ENCODE peak calls at places on chromosome 22, in ten cellular contexts. I is CD8-positive, alpha-beta memory T cell; O is Peyer's patch; L is psoas muscle; Y is pancreas; W is lung; E is upper lobe of right lung; X is adipocyte; V is vagina; P is endodermal cell. K is an unnamed sample. For H3K36me3 and H3K4me1, the result is how much of the 10 kb centered on the place peaks cover.

GRCh38 chr22:32204211-32204855 is 540 bp downstream of the RFPL2 start:
- DNase-seq in I (peak), O (no peak), L (no peak), Y (no peak), W (no peak), E (no peak), X (no peak), V (no peak), P (peak), K (peak)

GRCh38 chr22:39520874-39521857 is 804 bp downstream of the ATF4 start:
- DNase-seq in I (peak), O (peak), L (peak), Y (peak), W (peak), E (peak), X (peak), V (no peak), P (peak), K (peak)

GRCh38 chr22:43291381-43291780 is 51.8 kb downstream of the SCUBE1 start:
- DNase-seq in I (no peak), O (no peak), L (no peak), Y (no peak), W (no peak), E (no peak), X (no peak), V (no peak), P (no peak), K (no peak)

GRCh38 chr22:21009638-21010425 is 5.1 kb upstream of the P2RX6 start:
- DNase-seq in I (no peak), O (no peak), L (no peak), Y (peak), W (no peak), E (peak), X (peak), V (no peak), P (peak), K (peak)

GRCh38 chr22:50672041-50672440 is 582 bp upstream of the SHANK3 start:
- DNase-seq in I (no peak), O (no peak), L (no peak), Y (no peak), W (no peak), E (no peak), X (no peak), V (no peak), P (peak), K (no peak)

GRCh38 chr22:27283714-27284113 is 517.8 kb downstream of the MN1 start:
- DNase-seq in I (no peak), O (no peak), L (no peak), Y (no peak), W (no peak), E (no peak), X (no peak), V (no peak), P (no peak), K (no peak)

GRCh38 chr22:38218661-38219331 is 17.0 kb downstream of the MAFF start:
- DNase-seq in I (peak), O (peak), L (peak), Y (peak), W (peak), E (peak), X (peak), V (no peak), P (peak), K (peak)

GRCh38 chr22:34776827-34777226 is 289.1 kb upstream of the ISX start:
- DNase-seq in I (no peak), O (no peak), L (no peak), Y (no peak), W (no peak), E (no peak), X (no peak), V (no peak), P (no peak), K (no peak)

GRCh38 chr22:29128891-29129643 is 56.2 kb downstream of the KREMEN1 start:
- DNase-seq in I (no peak), O (peak), L (no peak), Y (no peak), W (no peak), E (no peak), X (no peak), V (no peak), P (no peak), K (no peak)

GRCh38 chr22:44201556-44202129 is 20.9 kb downstream of the PARVG start:
- DNase-seq in I (no peak), O (no peak), L (no peak), Y (no peak), W (no peak), E (no peak), X (no peak), V (no peak), P (no peak), K (no peak)

GRCh38 chr22:30325724-30326703 is 727 bp downstream of the TBC1D10A start:
- DNase-seq in I (no peak), O (peak), L (peak), Y (no peak), W (no peak), E (no peak), X (peak), V (no peak), P (peak), K (peak)

GRCh38 chr22:35258144-35258988 is 1.1 kb downstream of the HMGXB4 start:
- DNase-seq in I (no peak), O (no peak), L (no peak), Y (peak), W (no peak), E (no peak), X (peak), V (no peak), P (peak), K (peak)

GRCh38 chr22:39348909-39349505 is 784 bp upstream of the SYNGR1 start:
- DNase-seq in I (no peak), O (peak), L (no peak), Y (no peak), W (no peak), E (no peak), X (no peak), V (no peak), P (no peak), K (no peak)

GRCh38 chr22:33034753-33035152 is 23.4 kb downstream of the SYN3 start:
- DNase-seq in I (no peak), O (no peak), L (no peak), Y (no peak), W (no peak), E (no peak), X (no peak), V (no peak), P (peak), K (no peak)

GRCh38 chr22:30205281-30206115 is 41.1 kb downstream of the LIF start:
- DNase-seq in I (no peak), O (peak), L (peak), Y (no peak), W (no peak), E (no peak), X (peak), V (no peak), P (no peak), K (no peak)

GRCh38 chr22:49613871-49614270 is 213.8 kb downstream of the BRD1 start:
- DNase-seq in I (no peak), O (no peak), L (no peak), Y (no peak), W (no peak), E (peak), X (no peak), V (no peak), P (no peak), K (no peak)
- H3K36me3 ChIP-seq in I (under half), O (under half), L (under half), Y (under half), W (under half), E (under half), X (under half), V (under half), P (under half), K (under half)

GRCh38 chr22:23522642-23523251 is 57.3 kb downstream of the IGLL1 start:
- DNase-seq in I (no peak), O (no peak), L (peak), Y (no peak), W (no peak), E (peak), X (peak), V (no peak), P (no peak), K (no peak)
- H3K4me3 ChIP-seq in I (no peak), O (peak), L (peak), Y (no peak), W (no peak), E (no peak), X (no peak), V (peak), P (no peak), K (no peak)

GRCh38 chr22:17997456-17997855 is 26.9 kb downstream of the MICAL3 start:
- DNase-seq in I (no peak), O (no peak), L (no peak), Y (no peak), W (no peak), E (no peak), X (no peak), V (no peak), P (no peak), K (no peak)
- H3K4me1 ChIP-seq in I (under half), O (under half), L (under half), Y (under half), W (under half), E (under half), X (under half), V (under half), P (under half), K (under half)

GRCh38 chr22:19038164-19038546 is 84.1 kb downstream of the DGCR2 start:
- DNase-seq in I (no peak), O (peak), L (no peak), Y (no peak), W (no peak), E (no peak), X (no peak), V (no peak), P (peak), K (no peak)

GRCh38 chr22:19039796-19040580 is 82.2 kb downstream of the DGCR2 start:
- DNase-seq in I (no peak), O (peak), L (peak), Y (no peak), W (no peak), E (peak), X (no peak), V (no peak), P (peak), K (no peak)

GRCh38 chr22:19039448-19039780 is 82.8 kb downstream of the DGCR2 start:
- DNase-seq in I (no peak), O (no peak), L (peak), Y (no peak), W (no peak), E (peak), X (no peak), V (no peak), P (no peak), K (no peak)

GRCh38 chr22:19037282-19038163 is 84.7 kb downstream of the DGCR2 start:
- DNase-seq in I (no peak), O (peak), L (no peak), Y (no peak), W (no peak), E (peak), X (no peak), V (no peak), P (peak), K (no peak)

DNA sequence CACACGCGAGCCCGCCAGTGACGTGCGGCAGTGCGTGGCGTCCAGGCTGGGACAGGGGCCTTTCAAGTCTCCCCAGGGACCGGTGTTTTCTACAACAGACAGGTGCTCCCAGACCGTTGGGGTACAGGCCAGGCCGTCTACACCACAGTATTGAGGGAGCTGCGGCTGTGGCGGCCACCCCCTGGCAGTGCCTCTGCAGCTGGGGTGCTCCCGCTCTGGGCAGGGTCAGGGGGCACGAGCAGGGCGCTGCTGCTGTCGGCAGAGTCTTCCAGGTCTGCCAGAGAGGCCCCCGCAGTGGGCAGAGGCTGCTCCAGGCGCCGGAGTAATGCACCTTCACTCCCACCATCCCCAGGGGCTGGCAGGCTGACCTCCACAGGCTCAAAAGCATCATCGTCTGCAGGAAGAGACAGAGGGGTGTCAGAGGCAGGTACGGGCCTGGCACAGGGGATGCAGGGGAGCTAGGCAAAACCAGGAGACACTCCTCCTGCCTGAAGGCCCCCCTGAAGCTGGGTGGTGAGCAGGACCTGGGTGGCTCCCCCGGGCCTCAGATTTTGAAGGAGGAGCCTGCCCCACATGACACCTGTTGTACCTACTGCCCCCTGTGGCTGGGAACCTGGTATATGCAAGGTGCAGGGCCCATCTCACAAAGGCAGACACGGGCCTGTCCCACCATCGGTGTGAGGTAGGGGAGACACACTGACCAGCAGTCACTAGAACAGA is 83.3 kb downstream of the DGCR2 start:
- DNase-seq in I (no peak), O (peak), L (peak), Y (no peak), W (no peak), E (peak), X (no peak), V (no peak), P (peak), K (no peak)
- H3K36me3 ChIP-seq in I (under half), O (under half), L (under half), Y (under half), W (under half), E (half or more), X (under half), V (under half), P (under half), K (under half)

GRCh38 chr22:46674906-46675305 is 54.7 kb downstream of the GRAMD4 start:
- DNase-seq in I (no peak), O (no peak), L (no peak), Y (no peak), W (no peak), E (no peak), X (no peak), V (no peak), P (no peak), K (no peak)

GRCh38 chr22:46676479-46676878 is 56.3 kb downstream of the GRAMD4 start:
- DNase-seq in I (no peak), O (no peak), L (no peak), Y (no peak), W (no peak), E (no peak), X (no peak), V (no peak), P (no peak), K (no peak)

GRCh38 chr22:46675938-46676337 is 55.8 kb downstream of the GRAMD4 start:
- DNase-seq in I (no peak), O (no peak), L (no peak), Y (no peak), W (no peak), E (no peak), X (no peak), V (no peak), P (no peak), K (no peak)

GRCh38 chr22:46674367-46674781 is 54.2 kb downstream of the GRAMD4 start:
- DNase-seq in I (peak), O (peak), L (peak), Y (no peak), W (peak), E (no peak), X (no peak), V (no peak), P (no peak), K (peak)

GRCh38 chr22:46675479-46675878 is 55.3 kb downstream of the GRAMD4 start:
- DNase-seq in I (no peak), O (no peak), L (no peak), Y (no peak), W (no peak), E (no peak), X (no peak), V (no peak), P (no peak), K (no peak)
- H3K4me3 ChIP-seq in I (no peak), O (no peak), L (no peak), Y (no peak), W (no peak), E (no peak), X (no peak), V (no peak), P (no peak), K (no peak)

K was measured in small intestine.